ENCODE peak calls at places on chromosomes 3 and 15, in seven cellular contexts. J is ureter; Z is stimulated activated CD4-positive, alpha-beta T cell treated with anti-CD3 and anti-CD28 coated beads, Interleukin-12 subunit alpha, Interleukin-12 subunit beta, amount 100 ng/mL, for 24 hours; G is A673; B is iPS-NIHi11; E is T1000; U is ovary. D is an unnamed sample.

GRCh38 chr3:152176998-152177397 is 91.7 kb upstream of the MBNL1 start:
- DNase-seq in U (no peak), Z (no peak), B (no peak), J (no peak), G (no peak), E (no peak), D (no peak)

GRCh38 chr3:172101107-172101506 is 61.7 kb downstream of the FNDC3B start:
- DNase-seq in J (no peak), U (no peak), E (no peak), G (no peak), Z (no peak), B (no peak), D (no peak)

GRCh38 chr3:95609411-95609810 is 1205.0 kb upstream of the EPHA6 start:
- DNase-seq in G (no peak), U (no peak), Z (no peak), B (no peak), J (no peak), E (no peak), D (no peak)

GRCh38 chr3:9787714-9788113 is 4.6 kb downstream of the TADA3 start:
- DNase-seq in B (no peak), E (no peak), J (no peak), Z (peak), U (no peak), G (no peak), D (no peak)

GRCh38 chr3:40096561-40097506 is 212.7 kb upstream of the EIF1B start:
- DNase-seq in E (no peak), Z (no peak), B (no peak), G (no peak), U (no peak), J (no peak), D (peak)

GRCh38 chr3:10311710-10312109 is 9.2 kb downstream of the SEC13 start:
- DNase-seq in J (no peak), G (no peak), E (no peak), U (no peak), Z (no peak), B (no peak), D (no peak)

GRCh38 chr15:60017538-60018199 is 13.6 kb downstream of the FOXB1 start:
- DNase-seq in J (no peak), Z (no peak), U (no peak), G (no peak), B (no peak), E (no peak), D (no peak)

GRCh38 chr3:146747928-146748327 is 142.8 kb upstream of the PLSCR5 start:
- DNase-seq in Z (no peak), E (no peak), B (no peak), J (no peak), U (no peak), G (peak), D (no peak)

GRCh38 chr3:40753956-40754355 is 229.2 kb downstream of the ZNF621 start:
- DNase-seq in J (no peak), E (no peak), B (no peak), U (no peak), Z (no peak), G (no peak), D (peak)

GRCh38 chr3:165446555-165446954 is 250.4 kb upstream of the SLITRK3 start:
- DNase-seq in Z (no peak), B (no peak), U (no peak), G (no peak), E (no peak), J (no peak), D (no peak)

GRCh38 chr3:150300847-150301517 is 107.1 kb upstream of the TSC22D2 start:
- DNase-seq in J (no peak), E (no peak), U (no peak), B (no peak), G (no peak), Z (no peak), D (no peak)

GRCh38 chr3:195717852-195718476 is 2.8 kb upstream of the MUC20 start:
- DNase-seq in E (no peak), Z (no peak), B (no peak), G (no peak), U (no peak), J (no peak), D (no peak)

GRCh38 chr15:70767668-70768067 is 4.3 kb upstream of the UACA start:
- DNase-seq in J (no peak), Z (no peak), U (no peak), B (no peak), E (no peak), G (no peak), D (no peak)

GRCh38 chr3:138371070-138371950 is 22.9 kb downstream of the MRAS start:
- DNase-seq in B (no peak), J (no peak), U (no peak), G (no peak), E (no peak), Z (no peak), D (no peak)

GRCh38 chr3:132008841-132009638 is 25.8 kb downstream of the CPNE4 start:
- DNase-seq in Z (no peak), J (no peak), G (peak), B (no peak), E (no peak), U (no peak), D (no peak)

GRCh38 chr3:159749406-159749805 is 239.2 kb upstream of the IL12A start:
- DNase-seq in U (no peak), J (no peak), G (no peak), E (no peak), Z (no peak), B (no peak), D (no peak)

GRCh38 chr3:37170097-37170496 is 4.3 kb downstream of the LRRFIP2 start:
- DNase-seq in Z (no peak), J (no peak), G (no peak), U (no peak), E (no peak), B (no peak), D (no peak)

GRCh38 chr3:193140381-193140780 is 100.6 kb upstream of the PLAAT1 start:
- DNase-seq in Z (no peak), B (peak), J (no peak), G (no peak), U (no peak), E (no peak), D (no peak)

GRCh38 chr3:57743511-57743910 is 12.6 kb upstream of the SLMAP start:
- DNase-seq in J (no peak), E (no peak), B (no peak), U (no peak), Z (no peak), G (no peak), D (no peak)

GRCh38 chr15:49847937-49848823 is 227.3 kb downstream of the DTWD1 start:
- DNase-seq in Z (no peak), E (peak), B (no peak), G (no peak), J (no peak), U (no peak), D (no peak)